ENCODE peak calls at places on chromosomes 2 and 18, in eight cellular contexts. One of them, this sample, is unnamed.

GRCh38 chr2:15415748-15416147 is 145.4 kb downstream of the NBAS start:
- DNase-seq in upper lobe of right lung: no peak
- DNase-seq in tibial artery: no peak
- DNase-seq in Caco-2: no peak
- DNase-seq in fibroblast of pulmonary artery: no peak
- DNase-seq in activated B cell treated with CpG ODN at 0.5 μM for 24 hours: no peak
- DNase-seq in stomach: no peak
- DNase-seq in K562: no peak
- DNase-seq in this sample: no peak

GRCh38 chr18:75209952-75210261 is 690 bp upstream of the TSHZ1 start:
- DNase-seq in upper lobe of right lung: no peak
- DNase-seq in tibial artery: no peak
- DNase-seq in Caco-2: no peak
- DNase-seq in fibroblast of pulmonary artery: no peak
- DNase-seq in activated B cell treated with CpG ODN at 0.5 μM for 24 hours: no peak
- DNase-seq in stomach: no peak
- DNase-seq in K562: peak
- DNase-seq in this sample: no peak

GRCh38 chr18:10490401-10491289 is 35.2 kb upstream of the NAPG start:
- DNase-seq in upper lobe of right lung: no peak
- DNase-seq in tibial artery: no peak
- DNase-seq in Caco-2: peak
- DNase-seq in fibroblast of pulmonary artery: no peak
- DNase-seq in activated B cell treated with CpG ODN at 0.5 μM for 24 hours: peak
- DNase-seq in stomach: no peak
- DNase-seq in K562: peak
- DNase-seq in this sample: no peak

GRCh38 chr2:240991378-240992263 is 6.8 kb upstream of the SNED1 start:
- DNase-seq in upper lobe of right lung: peak
- DNase-seq in tibial artery: peak
- DNase-seq in Caco-2: no peak
- DNase-seq in fibroblast of pulmonary artery: peak
- DNase-seq in activated B cell treated with CpG ODN at 0.5 μM for 24 hours: peak
- DNase-seq in stomach: peak
- DNase-seq in K562: peak
- DNase-seq in this sample: peak

GRCh38 chr2:95301186-95301585 is 4.0 kb downstream of the KCNIP3 start:
- DNase-seq in upper lobe of right lung: no peak
- DNase-seq in tibial artery: no peak
- DNase-seq in Caco-2: no peak
- DNase-seq in fibroblast of pulmonary artery: no peak
- DNase-seq in activated B cell treated with CpG ODN at 0.5 μM for 24 hours: no peak
- DNase-seq in stomach: no peak
- DNase-seq in K562: no peak
- DNase-seq in this sample: no peak

GRCh38 chr2:221255862-221256261 is 316.2 kb downstream of the EPHA4 start:
- DNase-seq in upper lobe of right lung: no peak
- DNase-seq in tibial artery: no peak
- DNase-seq in Caco-2: peak
- DNase-seq in fibroblast of pulmonary artery: no peak
- DNase-seq in activated B cell treated with CpG ODN at 0.5 μM for 24 hours: no peak
- DNase-seq in stomach: no peak
- DNase-seq in K562: no peak
- DNase-seq in this sample: no peak

GRCh38 chr2:40403233-40403841 is 48.6 kb downstream of the SLC8A1 start:
- DNase-seq in upper lobe of right lung: no peak
- DNase-seq in tibial artery: no peak
- DNase-seq in Caco-2: no peak
- DNase-seq in fibroblast of pulmonary artery: peak
- DNase-seq in activated B cell treated with CpG ODN at 0.5 μM for 24 hours: no peak
- DNase-seq in stomach: no peak
- DNase-seq in K562: no peak
- DNase-seq in this sample: no peak

GRCh38 chr2:211085056-211085680 is 528.8 kb downstream of the CPS1 start:
- DNase-seq in upper lobe of right lung: no peak
- DNase-seq in tibial artery: no peak
- DNase-seq in Caco-2: peak
- DNase-seq in fibroblast of pulmonary artery: peak
- DNase-seq in activated B cell treated with CpG ODN at 0.5 μM for 24 hours: no peak
- DNase-seq in stomach: no peak
- DNase-seq in K562: peak
- DNase-seq in this sample: no peak

GRCh38 chr18:9433616-9434239 is 41.6 kb upstream of the RALBP1 start:
- DNase-seq in upper lobe of right lung: no peak
- DNase-seq in tibial artery: no peak
- DNase-seq in Caco-2: no peak
- DNase-seq in fibroblast of pulmonary artery: no peak
- DNase-seq in activated B cell treated with CpG ODN at 0.5 μM for 24 hours: no peak
- DNase-seq in stomach: no peak
- DNase-seq in K562: no peak
- DNase-seq in this sample: no peak

GRCh38 chr2:128568106-128568505 is 249.4 kb upstream of the HS6ST1 start:
- DNase-seq in upper lobe of right lung: peak
- DNase-seq in tibial artery: no peak
- DNase-seq in Caco-2: no peak
- DNase-seq in fibroblast of pulmonary artery: no peak
- DNase-seq in activated B cell treated with CpG ODN at 0.5 μM for 24 hours: no peak
- DNase-seq in stomach: no peak
- DNase-seq in K562: no peak
- DNase-seq in this sample: no peak

GRCh38 chr2:26577442-26578433 is 63.4 kb downstream of the CIB4 start:
- DNase-seq in upper lobe of right lung: peak
- DNase-seq in tibial artery: peak
- DNase-seq in Caco-2: peak
- DNase-seq in fibroblast of pulmonary artery: peak
- DNase-seq in activated B cell treated with CpG ODN at 0.5 μM for 24 hours: peak
- DNase-seq in stomach: peak
- DNase-seq in K562: peak
- DNase-seq in this sample: peak

GRCh38 chr2:102197389-102198137 is 10.7 kb downstream of the IL1RL2 start:
- DNase-seq in upper lobe of right lung: no peak
- DNase-seq in tibial artery: no peak
- DNase-seq in Caco-2: no peak
- DNase-seq in fibroblast of pulmonary artery: no peak
- DNase-seq in activated B cell treated with CpG ODN at 0.5 μM for 24 hours: no peak
- DNase-seq in stomach: no peak
- DNase-seq in K562: no peak
- DNase-seq in this sample: no peak

GRCh38 chr2:27306657-27307544 is 1.3 kb downstream of the UCN start:
- DNase-seq in upper lobe of right lung: no peak
- DNase-seq in tibial artery: no peak
- DNase-seq in Caco-2: no peak
- DNase-seq in fibroblast of pulmonary artery: no peak
- DNase-seq in activated B cell treated with CpG ODN at 0.5 μM for 24 hours: peak
- DNase-seq in stomach: no peak
- DNase-seq in K562: no peak
- DNase-seq in this sample: peak

GRCh38 chr2:3780477-3781402 is 77.4 kb downstream of the DCDC2C start:
- DNase-seq in upper lobe of right lung: peak
- DNase-seq in tibial artery: no peak
- DNase-seq in Caco-2: peak
- DNase-seq in fibroblast of pulmonary artery: peak
- DNase-seq in activated B cell treated with CpG ODN at 0.5 μM for 24 hours: no peak
- DNase-seq in stomach: peak
- DNase-seq in K562: peak
- DNase-seq in this sample: no peak

GRCh38 chr18:48771641-48772380 is 179.0 kb downstream of the SMAD7 start:
- DNase-seq in upper lobe of right lung: no peak
- DNase-seq in tibial artery: no peak
- DNase-seq in Caco-2: no peak
- DNase-seq in fibroblast of pulmonary artery: no peak
- DNase-seq in activated B cell treated with CpG ODN at 0.5 μM for 24 hours: no peak
- DNase-seq in stomach: peak
- DNase-seq in K562: no peak
- DNase-seq in this sample: no peak

GRCh38 chr2:55843096-55843991 is 80.2 kb downstream of the EFEMP1 start:
- DNase-seq in upper lobe of right lung: no peak
- DNase-seq in tibial artery: no peak
- DNase-seq in Caco-2: peak
- DNase-seq in fibroblast of pulmonary artery: peak
- DNase-seq in activated B cell treated with CpG ODN at 0.5 μM for 24 hours: no peak
- DNase-seq in stomach: peak
- DNase-seq in K562: peak
- DNase-seq in this sample: peak

GRCh38 chr18:77650799-77651385 is 401.2 kb downstream of the GALR1 start:
- DNase-seq in upper lobe of right lung: peak
- DNase-seq in tibial artery: no peak
- DNase-seq in Caco-2: peak
- DNase-seq in fibroblast of pulmonary artery: peak
- DNase-seq in activated B cell treated with CpG ODN at 0.5 μM for 24 hours: peak
- DNase-seq in stomach: peak
- DNase-seq in K562: peak
- DNase-seq in this sample: no peak

GRCh38 chr2:201523506-201523905 is 72.0 kb downstream of the STRADB start:
- DNase-seq in upper lobe of right lung: no peak
- DNase-seq in tibial artery: no peak
- DNase-seq in Caco-2: no peak
- DNase-seq in fibroblast of pulmonary artery: peak
- DNase-seq in activated B cell treated with CpG ODN at 0.5 μM for 24 hours: no peak
- DNase-seq in stomach: no peak
- DNase-seq in K562: no peak
- DNase-seq in this sample: no peak

GRCh38 chr2:121721926-121722325 is 14.7 kb downstream of the NIFK start:
- DNase-seq in upper lobe of right lung: no peak
- DNase-seq in tibial artery: peak
- DNase-seq in Caco-2: no peak
- DNase-seq in fibroblast of pulmonary artery: peak
- DNase-seq in activated B cell treated with CpG ODN at 0.5 μM for 24 hours: no peak
- DNase-seq in stomach: no peak
- DNase-seq in K562: no peak
- DNase-seq in this sample: no peak

DNA sequence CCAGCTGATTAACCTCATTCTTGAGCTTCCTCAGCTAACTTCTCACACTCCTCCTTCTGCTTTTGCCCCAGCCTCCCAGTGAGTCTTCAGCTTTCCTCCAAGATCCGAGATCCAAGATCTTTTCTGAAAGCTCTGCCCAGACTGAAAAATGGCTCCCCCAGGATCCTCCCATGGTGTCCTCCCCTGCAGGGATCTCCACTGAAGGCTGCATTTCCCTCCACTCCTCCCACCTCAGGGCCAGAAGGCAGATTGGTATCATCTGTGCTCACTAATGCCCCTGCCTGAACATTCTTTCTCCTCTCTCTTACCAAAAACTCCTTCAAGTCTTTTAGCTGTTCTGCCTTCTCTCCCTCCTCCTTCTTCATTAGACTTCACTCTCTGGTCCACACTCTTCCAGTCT is 6.1 kb upstream of the FOXI3 start:
- DNase-seq in upper lobe of right lung: no peak
- DNase-seq in tibial artery: peak
- DNase-seq in Caco-2: no peak
- DNase-seq in fibroblast of pulmonary artery: no peak
- DNase-seq in activated B cell treated with CpG ODN at 0.5 μM for 24 hours: no peak
- DNase-seq in stomach: no peak
- DNase-seq in K562: no peak
- DNase-seq in this sample: no peak
- TF ChIP-seq CTCF in upper lobe of right lung: no peak
- TF ChIP-seq CTCF in tibial artery: no peak
- TF ChIP-seq CTCF in Caco-2: no peak
- TF ChIP-seq CTCF in fibroblast of pulmonary artery: no peak
- TF ChIP-seq CTCF in activated B cell treated with CpG ODN at 0.5 μM for 24 hours: no peak
- TF ChIP-seq CTCF in stomach: no peak
- TF ChIP-seq CTCF in K562: no peak
- TF ChIP-seq CTCF in this sample: no peak

GRCh38 chr18:25561923-25562322 is 210.0 kb upstream of the ZNF521 start:
- DNase-seq in upper lobe of right lung: no peak
- DNase-seq in tibial artery: no peak
- DNase-seq in Caco-2: peak
- DNase-seq in fibroblast of pulmonary artery: peak
- DNase-seq in activated B cell treated with CpG ODN at 0.5 μM for 24 hours: no peak
- DNase-seq in stomach: no peak
- DNase-seq in K562: peak
- DNase-seq in this sample: no peak
- TF ChIP-seq CTCF in upper lobe of right lung: peak
- TF ChIP-seq CTCF in tibial artery: no peak
- TF ChIP-seq CTCF in Caco-2: no peak
- TF ChIP-seq CTCF in fibroblast of pulmonary artery: peak
- TF ChIP-seq CTCF in activated B cell treated with CpG ODN at 0.5 μM for 24 hours: no peak
- TF ChIP-seq CTCF in stomach: no peak
- TF ChIP-seq CTCF in K562: peak
- TF ChIP-seq CTCF in this sample: peak

DNA sequence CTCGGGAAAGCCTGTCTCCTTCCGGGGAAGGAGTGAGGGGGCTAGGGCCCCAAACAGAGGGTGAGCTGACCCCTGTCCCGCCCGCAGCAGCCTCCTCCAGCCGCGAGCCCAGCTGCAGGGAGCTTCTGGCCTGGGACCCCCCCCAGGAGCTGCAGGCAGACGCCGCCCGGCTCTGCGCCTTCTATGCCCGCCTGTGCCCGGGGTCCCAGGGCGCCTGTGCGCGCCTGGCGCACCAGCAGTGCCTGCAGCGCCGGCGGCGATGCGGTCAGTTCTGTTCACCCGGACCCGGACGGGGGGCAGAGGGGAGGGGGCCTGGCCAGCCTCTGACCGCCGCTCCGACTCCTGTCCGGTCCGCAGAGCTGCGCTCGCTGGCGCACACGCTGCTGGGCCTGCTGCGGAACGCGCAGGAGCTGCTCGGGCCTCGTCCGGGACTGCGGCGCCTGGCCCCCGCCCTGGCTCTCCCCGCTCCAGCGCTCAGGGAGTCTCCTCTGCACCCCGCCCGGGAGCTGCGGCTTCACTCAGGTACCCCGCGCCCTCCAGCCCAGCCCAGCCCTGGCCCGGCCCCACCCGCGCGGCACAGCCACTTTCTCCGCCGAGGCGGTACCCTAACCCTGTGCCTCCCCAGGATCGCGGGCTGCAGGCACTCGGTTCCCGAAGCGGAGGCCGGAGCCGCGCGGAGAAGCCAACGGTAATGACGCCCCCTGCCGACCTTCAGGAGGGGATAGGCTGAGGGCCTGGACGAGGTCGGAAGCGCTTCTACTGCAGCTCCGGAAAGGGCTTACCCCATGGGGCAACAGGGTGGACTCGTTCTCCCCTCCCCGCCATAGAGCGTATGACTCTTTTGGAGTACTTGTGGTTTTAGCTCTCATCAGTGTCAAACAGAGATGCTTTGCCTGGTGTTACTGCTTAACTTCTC is 2.0 kb upstream of the CHRND start:
- DNase-seq in upper lobe of right lung: no peak
- DNase-seq in tibial artery: no peak
- DNase-seq in Caco-2: no peak
- DNase-seq in fibroblast of pulmonary artery: peak
- DNase-seq in activated B cell treated with CpG ODN at 0.5 μM for 24 hours: no peak
- DNase-seq in stomach: peak
- DNase-seq in K562: peak
- DNase-seq in this sample: no peak
- TF ChIP-seq CTCF in upper lobe of right lung: no peak
- TF ChIP-seq CTCF in tibial artery: no peak
- TF ChIP-seq CTCF in Caco-2: no peak
- TF ChIP-seq CTCF in fibroblast of pulmonary artery: no peak
- TF ChIP-seq CTCF in activated B cell treated with CpG ODN at 0.5 μM for 24 hours: no peak
- TF ChIP-seq CTCF in stomach: no peak
- TF ChIP-seq CTCF in K562: peak
- TF ChIP-seq CTCF in this sample: peak

DNA sequence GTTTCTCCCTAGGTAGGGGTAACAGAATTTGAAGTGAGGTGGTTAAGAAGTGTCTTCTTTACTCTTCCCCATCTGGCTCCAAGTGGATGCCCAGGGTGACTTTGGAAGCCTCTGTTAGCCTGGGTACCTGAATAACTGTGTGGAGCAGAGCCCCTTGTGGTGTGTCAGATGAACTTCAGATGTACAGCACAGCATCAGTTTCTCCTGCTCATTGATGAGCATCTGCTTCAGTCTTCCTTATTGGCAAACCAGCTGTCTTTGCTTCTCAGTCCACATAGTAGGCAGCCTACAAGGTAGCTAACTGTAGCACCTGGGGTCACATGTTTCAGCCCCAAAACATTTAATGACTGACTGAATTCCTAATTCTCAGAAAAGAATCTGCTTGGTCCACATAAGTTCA is 56.2 kb upstream of the ATP8B1 start:
- DNase-seq in upper lobe of right lung: no peak
- DNase-seq in tibial artery: no peak
- DNase-seq in Caco-2: peak
- DNase-seq in fibroblast of pulmonary artery: peak
- DNase-seq in activated B cell treated with CpG ODN at 0.5 μM for 24 hours: no peak
- DNase-seq in stomach: no peak
- DNase-seq in K562: peak
- DNase-seq in this sample: no peak
- TF ChIP-seq CTCF in upper lobe of right lung: peak
- TF ChIP-seq CTCF in tibial artery: peak
- TF ChIP-seq CTCF in Caco-2: no peak
- TF ChIP-seq CTCF in fibroblast of pulmonary artery: peak
- TF ChIP-seq CTCF in activated B cell treated with CpG ODN at 0.5 μM for 24 hours: no peak
- TF ChIP-seq CTCF in stomach: no peak
- TF ChIP-seq CTCF in K562: peak
- TF ChIP-seq CTCF in this sample: peak